ENCODE peak calls at places on chromosome 3, in seven cellular contexts. G is HS-5, O is AG10803, Q is astrocyte of the cerebellum, S is M059J, L is GM12878, N is neural crest cell. W is an unnamed sample.

GRCh38 chr3:142115927-142116668 is 33.2 kb downstream of the TFDP2 start:
- DNase-seq in G (no peak), O (peak; percentile 26), Q (no peak), S (peak; percentile 56), L (no peak), N (no peak), W (no peak)

GRCh38 chr3:16094644-16095272 is 79.7 kb upstream of the GALNT15 start:
- DNase-seq in G (no peak), O (no peak), Q (peak; percentile 73), S (no peak), L (no peak), N (no peak), W (no peak)

GRCh38 chr3:155853214-155854146 is 747 bp downstream of the SLC33A1 start:
- DNase-seq in G (no peak), O (no peak), Q (no peak), S (peak; percentile 43), L (no peak), N (peak; percentile 14), W (peak; percentile 20)

GRCh38 chr3:195809796-195810454 is 1.8 kb downstream of the MUC4 start:
- DNase-seq in G (no peak), O (no peak), Q (no peak), S (peak; percentile 61), L (no peak), N (no peak), W (no peak)

GRCh38 chr3:84547207-84547606 is 411.6 kb upstream of the CADM2 start:
- DNase-seq in G (peak; percentile 9), O (no peak), Q (no peak), S (no peak), L (no peak), N (no peak), W (no peak)

GRCh38 chr3:31407665-31408064 is 125.1 kb upstream of the STT3B start:
- DNase-seq in G (no peak), O (peak; percentile 55), Q (peak; percentile 51), S (peak; percentile 43), L (no peak), N (no peak), W (no peak)

GRCh38 chr3:190728574-190729246 is 133.8 kb downstream of the GMNC start:
- DNase-seq in G (no peak), O (peak; percentile 23), Q (no peak), S (peak; percentile 62), L (no peak), N (no peak), W (no peak)

GRCh38 chr3:43288850-43289249 is 2.5 kb downstream of the SNRK start:
- DNase-seq in G (no peak), O (no peak), Q (no peak), S (no peak), L (no peak), N (no peak), W (no peak)

GRCh38 chr3:71128951-71129350 is 454.6 kb downstream of the FOXP1 start:
- DNase-seq in G (no peak), O (no peak), Q (no peak), S (no peak), L (no peak), N (no peak), W (no peak)

GRCh38 chr3:30448436-30448835 is 158.0 kb upstream of the TGFBR2 start:
- DNase-seq in G (no peak), O (peak; percentile 69), Q (no peak), S (no peak), L (no peak), N (no peak), W (no peak)

GRCh38 chr3:129607391-129608068 is 1.1 kb upstream of the PLXND1 start:
- DNase-seq in G (no peak), O (no peak), Q (no peak), S (peak; percentile 34), L (no peak), N (no peak), W (no peak)

GRCh38 chr3:133475245-133476010 is 75.6 kb downstream of the BFSP2 start:
- DNase-seq in G (no peak), O (no peak), Q (no peak), S (no peak), L (peak; percentile 89), N (no peak), W (no peak)

GRCh38 chr3:133934996-133935842 is 39.5 kb upstream of the RAB6B start:
- DNase-seq in G (no peak), O (no peak), Q (no peak), S (no peak), L (no peak), N (no peak), W (no peak)

GRCh38 chr3:43401171-43401570 is 114.8 kb downstream of the SNRK start:
- DNase-seq in G (no peak), O (no peak), Q (no peak), S (no peak), L (no peak), N (no peak), W (no peak)

GRCh38 chr3:164864454-164864853 is 213.8 kb downstream of the SI start:
- DNase-seq in G (no peak), O (no peak), Q (no peak), S (no peak), L (no peak), N (no peak), W (no peak)

GRCh38 chr3:72891053-72891855 is 3.4 kb downstream of the GXYLT2 start:
- DNase-seq in G (peak; percentile 92), O (peak; percentile 100), Q (peak; percentile 99), S (peak; percentile 87), L (no peak), N (no peak), W (no peak)

GRCh38 chr3:140341817-140342403 is 336.0 kb upstream of the TRIM42 start:
- DNase-seq in G (no peak), O (no peak), Q (no peak), S (no peak), L (no peak), N (no peak), W (peak; percentile 81)

GRCh38 chr3:187062526-187063177 is 76.6 kb downstream of the RPL39L start:
- DNase-seq in G (peak; percentile 36), O (peak; percentile 92), Q (peak; percentile 18), S (peak; percentile 16), L (no peak), N (no peak), W (no peak)

GRCh38 chr3:35832140-35832571 is 192.8 kb downstream of the ARPP21 start:
- DNase-seq in G (no peak), O (no peak), Q (no peak), S (no peak), L (no peak), N (no peak), W (no peak)

GRCh38 chr3:111577798-111578685 is 17.1 kb downstream of the ZBED2 start:
- DNase-seq in G (peak; percentile 54), O (peak; percentile 78), Q (peak; percentile 80), S (peak; percentile 91), L (peak; percentile 39), N (no peak), W (peak; percentile 77)

GRCh38 chr3:185488465-185488864 is 10.4 kb downstream of the TMEM41A start:
- DNase-seq in G (no peak), O (no peak), Q (no peak), S (no peak), L (no peak), N (no peak), W (no peak)

GRCh38 chr3:71857926-71858325 is 73.0 kb upstream of the PROK2 start:
- DNase-seq in G (no peak), O (peak; percentile 84), Q (no peak), S (no peak), L (no peak), N (no peak), W (no peak)

GRCh38 chr3:20336572-20336971 is 150.6 kb upstream of the SGO1 start:
- DNase-seq in G (no peak), O (no peak), Q (no peak), S (no peak), L (no peak), N (no peak), W (no peak)

GRCh38 chr3:111738790-111739189 is 120.3 kb upstream of the PHLDB2 start:
- DNase-seq in G (no peak), O (no peak), Q (no peak), S (no peak), L (no peak), N (no peak), W (no peak)

GRCh38 chr3:43025423-43025822 is 46.3 kb downstream of the GASK1A start:
- DNase-seq in G (no peak), O (no peak), Q (no peak), S (no peak), L (no peak), N (no peak), W (no peak)

GRCh38 chr3:141930801-141931200 is 54.4 kb downstream of the ATP1B3 start:
- DNase-seq in G (no peak), O (no peak), Q (no peak), S (no peak), L (no peak), N (no peak), W (no peak)

GRCh38 chr3:124636101-124636862 is 94.0 kb upstream of the UMPS start:
- DNase-seq in G (no peak), O (no peak), Q (no peak), S (no peak), L (no peak), N (no peak), W (no peak)

GRCh38 chr3:120289636-120290035 is 4.6 kb upstream of the GPR156 start:
- DNase-seq in G (no peak), O (no peak), Q (no peak), S (no peak), L (no peak), N (no peak), W (no peak)

GRCh38 chr3:42043116-42043796 is 47.9 kb upstream of the TRAK1 start:
- DNase-seq in G (no peak), O (peak; percentile 54), Q (no peak), S (peak; percentile 85), L (no peak), N (peak; percentile 68), W (peak; percentile 14)